ENCODE peak calls at places on chromosomes 3 and 15, in five cellular contexts. One of them, this sample, is unnamed.

GRCh38 chr3:124792341-124793034 is 62.2 kb downstream of the UMPS start:
- DNase-seq in fibroblast of pulmonary artery: no peak
- DNase-seq in prostate gland: no peak
- DNase-seq in dorsolateral prefrontal cortex: no peak
- DNase-seq in stomach: no peak
- DNase-seq in this sample: no peak

GRCh38 chr3:112856537-112856936 is 9.9 kb upstream of the CD200R1L start:
- DNase-seq in fibroblast of pulmonary artery: no peak
- DNase-seq in prostate gland: no peak
- DNase-seq in dorsolateral prefrontal cortex: no peak
- DNase-seq in stomach: no peak
- DNase-seq in this sample: no peak

GRCh38 chr15:28900892-28901586 is 15.3 kb downstream of the APBA2 start:
- DNase-seq in fibroblast of pulmonary artery: no peak
- DNase-seq in prostate gland: no peak
- DNase-seq in dorsolateral prefrontal cortex: no peak
- DNase-seq in stomach: no peak
- DNase-seq in this sample: no peak

GRCh38 chr3:111073186-111073585 is 1.6 kb downstream of the NECTIN3 start:
- DNase-seq in fibroblast of pulmonary artery: peak; percentile 37
- DNase-seq in prostate gland: no peak
- DNase-seq in dorsolateral prefrontal cortex: no peak
- DNase-seq in stomach: no peak
- DNase-seq in this sample: no peak

GRCh38 chr15:100266166-100266565 is 75.6 kb downstream of the ADAMTS17 start:
- DNase-seq in fibroblast of pulmonary artery: no peak
- DNase-seq in prostate gland: no peak
- DNase-seq in dorsolateral prefrontal cortex: no peak
- DNase-seq in stomach: peak; percentile 11
- DNase-seq in this sample: no peak

GRCh38 chr3:113783463-113783862 is 36.6 kb downstream of the ATP6V1A start:
- DNase-seq in fibroblast of pulmonary artery: peak; percentile 98
- DNase-seq in prostate gland: no peak
- DNase-seq in dorsolateral prefrontal cortex: no peak
- DNase-seq in stomach: no peak
- DNase-seq in this sample: no peak

GRCh38 chr15:70806992-70807712 is 43.8 kb upstream of the UACA start:
- DNase-seq in fibroblast of pulmonary artery: peak; percentile 57
- DNase-seq in prostate gland: no peak
- DNase-seq in dorsolateral prefrontal cortex: peak; percentile 13
- DNase-seq in stomach: peak; percentile 30
- DNase-seq in this sample: no peak

GRCh38 chr15:70362911-70363310 is 265.2 kb upstream of the TLE3 start:
- DNase-seq in fibroblast of pulmonary artery: peak; percentile 68
- DNase-seq in prostate gland: no peak
- DNase-seq in dorsolateral prefrontal cortex: no peak
- DNase-seq in stomach: peak; percentile 63
- DNase-seq in this sample: peak; percentile 36

GRCh38 chr15:43256341-43256740 is 10.4 kb downstream of the TGM5 start:
- DNase-seq in fibroblast of pulmonary artery: no peak
- DNase-seq in prostate gland: no peak
- DNase-seq in dorsolateral prefrontal cortex: no peak
- DNase-seq in stomach: no peak
- DNase-seq in this sample: no peak

GRCh38 chr15:82919231-82919886 is 33.2 kb downstream of the HOMER2 start:
- DNase-seq in fibroblast of pulmonary artery: no peak
- DNase-seq in prostate gland: peak; percentile 92
- DNase-seq in dorsolateral prefrontal cortex: no peak
- DNase-seq in stomach: peak; percentile 91
- DNase-seq in this sample: no peak

GRCh38 chr15:68187559-68187958 is 17.6 kb downstream of the CALML4 start:
- DNase-seq in fibroblast of pulmonary artery: peak; percentile 93
- DNase-seq in prostate gland: peak; percentile 81
- DNase-seq in dorsolateral prefrontal cortex: no peak
- DNase-seq in stomach: peak; percentile 68
- DNase-seq in this sample: no peak

GRCh38 chr3:124950026-124950425 is 15.5 kb upstream of the MUC13 start:
- DNase-seq in fibroblast of pulmonary artery: no peak
- DNase-seq in prostate gland: no peak
- DNase-seq in dorsolateral prefrontal cortex: no peak
- DNase-seq in stomach: no peak
- DNase-seq in this sample: no peak

GRCh38 chr3:49700453-49701128 is 11.2 kb downstream of the RNF123 start:
- DNase-seq in fibroblast of pulmonary artery: no peak
- DNase-seq in prostate gland: no peak
- DNase-seq in dorsolateral prefrontal cortex: no peak
- DNase-seq in stomach: no peak
- DNase-seq in this sample: no peak

GRCh38 chr3:177459397-177459796 is 262.1 kb upstream of the TBL1XR1 start:
- DNase-seq in fibroblast of pulmonary artery: peak; percentile 90
- DNase-seq in prostate gland: no peak
- DNase-seq in dorsolateral prefrontal cortex: no peak
- DNase-seq in stomach: no peak
- DNase-seq in this sample: no peak

GRCh38 chr15:56936929-56937328 is 18.5 kb downstream of the TCF12 start:
- DNase-seq in fibroblast of pulmonary artery: no peak
- DNase-seq in prostate gland: no peak
- DNase-seq in dorsolateral prefrontal cortex: no peak
- DNase-seq in stomach: no peak
- DNase-seq in this sample: no peak

GRCh38 chr15:39301589-39301999 is 279.3 kb upstream of the THBS1 start:
- DNase-seq in fibroblast of pulmonary artery: peak; percentile 91
- DNase-seq in prostate gland: no peak
- DNase-seq in dorsolateral prefrontal cortex: no peak
- DNase-seq in stomach: no peak
- DNase-seq in this sample: no peak

GRCh38 chr15:59052915-59053407 is 52.0 kb upstream of the CCNB2 start:
- DNase-seq in fibroblast of pulmonary artery: no peak
- DNase-seq in prostate gland: no peak
- DNase-seq in dorsolateral prefrontal cortex: no peak
- DNase-seq in stomach: no peak
- DNase-seq in this sample: no peak

GRCh38 chr3:30597131-30597768 is 9.2 kb upstream of the TGFBR2 start:
- DNase-seq in fibroblast of pulmonary artery: peak; percentile 88
- DNase-seq in prostate gland: peak; percentile 62
- DNase-seq in dorsolateral prefrontal cortex: no peak
- DNase-seq in stomach: no peak
- DNase-seq in this sample: no peak

GRCh38 chr15:92395557-92395956 is 1.9 kb downstream of the ST8SIA2 start:
- DNase-seq in fibroblast of pulmonary artery: no peak
- DNase-seq in prostate gland: no peak
- DNase-seq in dorsolateral prefrontal cortex: no peak
- DNase-seq in stomach: no peak
- DNase-seq in this sample: no peak

GRCh38 chr3:43055806-43056770 is 49.8 kb downstream of the POMGNT2 start:
- DNase-seq in fibroblast of pulmonary artery: no peak
- DNase-seq in prostate gland: no peak
- DNase-seq in dorsolateral prefrontal cortex: no peak
- DNase-seq in stomach: no peak
- DNase-seq in this sample: no peak

GRCh38 chr15:71651750-71652186 is 158.6 kb upstream of the NR2E3 start:
- DNase-seq in fibroblast of pulmonary artery: peak; percentile 90
- DNase-seq in prostate gland: peak; percentile 59
- DNase-seq in dorsolateral prefrontal cortex: no peak
- DNase-seq in stomach: peak; percentile 50
- DNase-seq in this sample: peak; percentile 15

GRCh38 chr3:14274537-14274936 is 95.9 kb downstream of the LSM3 start:
- DNase-seq in fibroblast of pulmonary artery: no peak
- DNase-seq in prostate gland: no peak
- DNase-seq in dorsolateral prefrontal cortex: no peak
- DNase-seq in stomach: no peak
- DNase-seq in this sample: no peak

GRCh38 chr3:53888229-53888628 is 3.4 kb downstream of the SELENOK start:
- DNase-seq in fibroblast of pulmonary artery: no peak
- DNase-seq in prostate gland: no peak
- DNase-seq in dorsolateral prefrontal cortex: no peak
- DNase-seq in stomach: no peak
- DNase-seq in this sample: no peak

GRCh38 chr3:195807681-195808121 is 4.0 kb downstream of the MUC4 start:
- DNase-seq in fibroblast of pulmonary artery: no peak
- DNase-seq in prostate gland: no peak
- DNase-seq in dorsolateral prefrontal cortex: no peak
- DNase-seq in stomach: no peak
- DNase-seq in this sample: no peak

GRCh38 chr15:26757156-26757555 is 15.7 kb downstream of the GABRB3 start:
- DNase-seq in fibroblast of pulmonary artery: no peak
- DNase-seq in prostate gland: no peak
- DNase-seq in dorsolateral prefrontal cortex: no peak
- DNase-seq in stomach: no peak
- DNase-seq in this sample: no peak

GRCh38 chr15:40329804-40330203 is 6.3 kb downstream of the INAFM2 start:
- DNase-seq in fibroblast of pulmonary artery: peak; percentile 44
- DNase-seq in prostate gland: no peak
- DNase-seq in dorsolateral prefrontal cortex: no peak
- DNase-seq in stomach: no peak
- DNase-seq in this sample: no peak

DNA sequence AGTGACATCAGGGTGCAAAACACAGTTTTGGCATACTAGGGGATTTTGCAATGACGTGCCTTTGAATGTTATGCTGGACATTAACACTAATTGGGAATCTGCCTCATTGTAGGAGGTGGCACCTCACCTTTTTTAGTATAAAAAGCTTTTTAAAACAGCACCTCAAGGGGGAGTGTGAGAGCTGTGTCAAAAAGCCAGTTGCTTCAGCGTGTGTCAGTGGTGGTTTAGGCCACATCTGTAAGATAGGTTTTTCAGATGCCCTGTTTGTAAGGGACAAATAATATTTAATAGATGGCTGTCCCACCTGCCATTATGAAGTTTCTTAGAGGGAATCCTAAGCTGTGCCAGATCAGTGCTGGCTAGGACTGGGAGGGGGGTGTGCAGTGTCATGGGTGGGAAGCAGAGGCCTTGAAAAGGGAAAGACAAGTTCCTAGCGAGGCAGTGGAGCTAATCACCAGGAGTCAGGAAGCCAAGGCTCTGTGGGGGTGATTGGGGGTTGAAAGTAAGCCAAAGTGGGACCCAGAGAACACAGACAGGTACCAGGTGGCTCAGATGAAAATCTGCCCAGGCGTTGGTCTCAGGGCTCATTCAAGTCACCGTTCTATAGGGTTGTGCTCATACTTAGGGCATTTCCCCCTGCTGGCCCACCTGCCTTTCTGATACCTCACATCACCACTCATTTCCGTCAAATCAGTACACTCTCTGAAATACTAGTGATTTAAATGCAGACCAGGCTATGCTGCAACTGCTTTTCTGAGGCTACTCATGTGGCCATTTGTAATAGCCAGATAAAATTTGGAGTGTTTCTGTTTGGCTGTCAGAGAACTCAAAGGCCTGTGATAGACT is 120.5 kb downstream of the BBX start:
- DNase-seq in fibroblast of pulmonary artery: no peak
- DNase-seq in prostate gland: no peak
- DNase-seq in dorsolateral prefrontal cortex: no peak
- DNase-seq in stomach: no peak
- DNase-seq in this sample: no peak
- TF ChIP-seq CTCF in fibroblast of pulmonary artery: peak; percentile 26
- TF ChIP-seq CTCF in prostate gland: no peak
- TF ChIP-seq CTCF in dorsolateral prefrontal cortex: no peak
- TF ChIP-seq CTCF in stomach: no peak
- TF ChIP-seq CTCF in this sample: peak; percentile 20

GRCh38 chr3:170809021-170809974 is 60.7 kb downstream of the RPL22L1 start:
- DNase-seq in fibroblast of pulmonary artery: peak; percentile 84
- DNase-seq in prostate gland: peak; percentile 21
- DNase-seq in dorsolateral prefrontal cortex: peak; percentile 51
- DNase-seq in stomach: no peak
- DNase-seq in this sample: peak; percentile 6
- TF ChIP-seq CTCF in fibroblast of pulmonary artery: peak; percentile 86
- TF ChIP-seq CTCF in prostate gland: peak; percentile 54
- TF ChIP-seq CTCF in dorsolateral prefrontal cortex: peak; percentile 79
- TF ChIP-seq CTCF in stomach: peak; percentile 18
- TF ChIP-seq CTCF in this sample: peak; percentile 55

DNA sequence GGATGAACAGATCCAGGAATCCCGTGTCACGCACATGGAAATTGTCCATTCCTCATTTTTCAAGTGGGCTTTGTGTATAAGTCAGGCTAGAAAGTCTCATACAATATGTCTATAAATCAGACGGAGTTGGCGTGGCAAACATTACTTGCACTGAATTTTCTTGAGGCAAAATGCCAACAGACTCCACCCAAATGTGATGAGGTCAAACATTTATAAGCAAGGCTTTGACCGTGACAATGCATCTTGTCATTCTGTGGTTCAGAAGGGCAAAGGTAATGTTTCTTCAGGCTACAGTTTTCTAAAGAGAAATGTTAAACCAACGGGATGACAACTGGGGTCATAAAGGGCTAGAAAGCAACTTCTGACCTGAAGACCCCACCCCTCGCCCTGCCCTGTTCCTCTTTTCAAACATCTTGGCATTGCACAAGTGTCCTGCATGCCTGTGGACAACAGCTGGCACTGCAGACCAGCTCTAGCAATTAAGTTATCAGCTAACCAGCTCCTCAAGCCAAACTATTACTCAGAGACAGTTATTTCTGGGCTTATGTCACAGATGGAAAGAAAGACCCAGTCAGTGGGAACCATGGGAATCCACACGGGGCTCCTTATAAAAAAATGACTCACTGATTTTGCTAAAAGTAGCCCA is 36.5 kb upstream of the SPTBN5 start:
- DNase-seq in fibroblast of pulmonary artery: peak; percentile 94
- DNase-seq in prostate gland: no peak
- DNase-seq in dorsolateral prefrontal cortex: no peak
- DNase-seq in stomach: no peak
- DNase-seq in this sample: no peak
- TF ChIP-seq CTCF in fibroblast of pulmonary artery: peak; percentile 45
- TF ChIP-seq CTCF in prostate gland: peak; percentile 37
- TF ChIP-seq CTCF in dorsolateral prefrontal cortex: no peak
- TF ChIP-seq CTCF in stomach: no peak
- TF ChIP-seq CTCF in this sample: no peak

GRCh38 chr3:9732080-9732752 is 681 bp downstream of the BRPF1 start:
- DNase-seq in fibroblast of pulmonary artery: no peak
- DNase-seq in prostate gland: no peak
- DNase-seq in dorsolateral prefrontal cortex: no peak
- DNase-seq in stomach: peak; percentile 29
- DNase-seq in this sample: no peak

GRCh38 chr3:9730747-9731205 is 759 bp upstream of the BRPF1 start:
- DNase-seq in fibroblast of pulmonary artery: peak; percentile 38
- DNase-seq in prostate gland: no peak
- DNase-seq in dorsolateral prefrontal cortex: no peak
- DNase-seq in stomach: no peak
- DNase-seq in this sample: no peak

GRCh38 chr3:9729419-9729818 is 2.1 kb upstream of the BRPF1 start:
- DNase-seq in fibroblast of pulmonary artery: no peak
- DNase-seq in prostate gland: no peak
- DNase-seq in dorsolateral prefrontal cortex: no peak
- DNase-seq in stomach: no peak
- DNase-seq in this sample: no peak

GRCh38 chr3:9731206-9732079 is at the start of gene BRPF1:
- DNase-seq in fibroblast of pulmonary artery: peak; percentile 99
- DNase-seq in prostate gland: peak; percentile 99
- DNase-seq in dorsolateral prefrontal cortex: peak; percentile 100
- DNase-seq in stomach: peak; percentile 100
- DNase-seq in this sample: peak; percentile 96

DNA sequence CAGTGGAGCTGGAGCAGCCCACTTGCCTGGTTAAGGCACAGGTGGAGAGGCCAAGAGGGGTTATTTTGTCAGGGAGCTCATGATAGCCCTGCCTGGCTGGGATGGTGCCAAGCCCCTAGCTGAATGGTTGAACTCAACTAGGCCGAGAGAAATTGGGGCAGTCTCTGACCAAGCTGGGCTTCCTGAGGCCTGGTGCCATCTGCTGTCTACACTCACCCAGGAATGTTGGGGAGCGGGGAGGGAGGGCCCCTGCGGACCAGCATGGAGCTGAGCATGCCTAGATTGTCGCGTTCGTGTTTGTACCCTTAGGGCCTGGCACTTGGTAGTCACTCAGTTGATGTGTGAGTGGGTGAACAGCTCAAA is 1.2 kb downstream of the BRPF1 start:
- DNase-seq in fibroblast of pulmonary artery: no peak
- DNase-seq in prostate gland: no peak
- DNase-seq in dorsolateral prefrontal cortex: no peak
- DNase-seq in stomach: no peak
- DNase-seq in this sample: no peak
- TF ChIP-seq CTCF in fibroblast of pulmonary artery: no peak
- TF ChIP-seq CTCF in prostate gland: no peak
- TF ChIP-seq CTCF in dorsolateral prefrontal cortex: no peak
- TF ChIP-seq CTCF in stomach: no peak
- TF ChIP-seq CTCF in this sample: no peak